ENCODE peak calls at places on chromosomes 1 and 21, in four cellular contexts. M, Y, V and D are unnamed samples.

GRCh38 chr1:208455821-208456220 is 211.6 kb upstream of the PLXNA2 start:
- DNase-seq in Y (peak; percentile 25), M (no peak), V (no peak), D (no peak)

GRCh38 chr1:200668514-200669313 is 993 bp downstream of the DDX59 start:
- DNase-seq in M (no peak), Y (no peak), V (no peak), D (no peak)

GRCh38 chr1:100249155-100249536 is 488 bp downstream of the DBT start:
- DNase-seq in V (no peak), Y (no peak), M (no peak), D (no peak)

GRCh38 chr1:208450958-208451357 is 206.8 kb upstream of the PLXNA2 start:
- DNase-seq in Y (no peak), V (no peak), M (no peak), D (no peak)

GRCh38 chr1:206705744-206706297 is 21.1 kb downstream of the MAPKAPK2 start:
- DNase-seq in V (no peak), M (no peak), Y (no peak), D (no peak)

GRCh38 chr1:57889686-57890360 is 466.0 kb upstream of the DAB1 start:
- DNase-seq in M (no peak), Y (peak; percentile 19), V (no peak), D (no peak)

GRCh38 chr21:45031231-45032191 is 42.9 kb upstream of the ADARB1 start:
- DNase-seq in M (no peak), Y (no peak), V (no peak), D (peak; percentile 61)

GRCh38 chr1:180188103-180188506 is 33.4 kb downstream of the QSOX1 start:
- DNase-seq in M (peak; percentile 45), V (no peak), Y (peak; percentile 45), D (no peak)

GRCh38 chr1:114671011-114671938 is 1.4 kb upstream of the DENND2C start:
- DNase-seq in V (no peak), Y (peak; percentile 16), M (no peak), D (no peak)

GRCh38 chr1:186605762-186606350 is 74.4 kb downstream of the PTGS2 start:
- DNase-seq in Y (peak; percentile 66), M (peak; percentile 50), V (no peak), D (no peak)

GRCh38 chr1:155197901-155198546 is 9.7 kb downstream of the THBS3 start:
- DNase-seq in Y (no peak), M (no peak), V (no peak), D (no peak)

GRCh38 chr1:212234431-212235298 is 50.5 kb upstream of the PPP2R5A start:
- DNase-seq in M (no peak), Y (peak; percentile 95), V (peak; percentile 25), D (peak; percentile 75)

GRCh38 chr1:246629976-246630375 is 63.7 kb downstream of the CNST start:
- DNase-seq in Y (no peak), M (no peak), V (no peak), D (no peak)

GRCh38 chr21:29718081-29718815 is 221.5 kb downstream of the GRIK1 start:
- DNase-seq in M (no peak), V (no peak), Y (no peak), D (no peak)

GRCh38 chr1:31054349-31054748 is 11.2 kb downstream of the PUM1 start:
- DNase-seq in Y (no peak), V (no peak), M (no peak), D (no peak)

GRCh38 chr1:153515504-153516394 is 20.0 kb downstream of the S100A6 start:
- DNase-seq in Y (no peak), M (no peak), V (no peak), D (peak; percentile 78)

GRCh38 chr1:222918746-222919477 is 104.1 kb downstream of the DISP1 start:
- DNase-seq in M (no peak), V (no peak), Y (peak; percentile 48), D (no peak)

GRCh38 chr1:159854693-159855192 is 7.7 kb downstream of the VSIG8 start:
- DNase-seq in M (no peak), Y (peak; percentile 89), V (peak; percentile 77), D (peak; percentile 90)

GRCh38 chr1:6426972-6427350 is 2.4 kb downstream of the ESPN start:
- DNase-seq in V (no peak), M (no peak), Y (no peak), D (no peak)

GRCh38 chr1:224212618-224213037 is 29.6 kb downstream of the DEGS1 start:
- DNase-seq in Y (no peak), M (no peak), V (no peak), D (no peak)

GRCh38 chr1:41722184-41722583 is 196.5 kb downstream of the HIVEP3 start:
- DNase-seq in Y (no peak), V (no peak), M (no peak), D (no peak)

GRCh38 chr1:32716312-32717126 is 13.9 kb upstream of the SYNC start:
- DNase-seq in M (peak; percentile 56), Y (no peak), V (peak; percentile 42), D (peak; percentile 93)

GRCh38 chr1:84683508-84683907 is 6.8 kb downstream of the SSX2IP start:
- DNase-seq in V (no peak), M (no peak), Y (no peak), D (no peak)

GRCh38 chr1:212669102-212669501 is 30.5 kb downstream of the BATF3 start:
- DNase-seq in Y (peak; percentile 33), V (no peak), M (no peak), D (no peak)

GRCh38 chr1:11693917-11694316 is 2.4 kb downstream of the DRAXIN start:
- DNase-seq in M (no peak), V (no peak), Y (no peak), D (no peak)

GRCh38 chr1:25727819-25728286 is 72.1 kb upstream of the SELENON start:
- DNase-seq in Y (peak; percentile 7), V (no peak), M (no peak), D (no peak)

GRCh38 chr1:214636436-214636835 is 33.4 kb downstream of the CENPF start:
- DNase-seq in V (no peak), Y (peak; percentile 13), M (no peak), D (no peak)

GRCh38 chr21:31543191-31543590 is 116.3 kb upstream of the SOD1 start:
- DNase-seq in Y (no peak), V (no peak), M (no peak), D (no peak)

GRCh38 chr21:27648560-27648959 is 681.7 kb upstream of the ADAMTS5 start:
- DNase-seq in M (no peak), V (no peak), Y (peak; percentile 84), D (no peak)

GRCh38 chr1:200938955-200939354 is 44.3 kb downstream of the INAVA start:
- DNase-seq in M (no peak), Y (no peak), V (peak; percentile 15), D (no peak)

GRCh38 chr1:97145321-97145956 is 423.9 kb downstream of the PTBP2 start:
- DNase-seq in Y (peak; percentile 98), M (peak; percentile 58), V (no peak), D (no peak)

GRCh38 chr1:172460901-172461315 is 17.0 kb upstream of the PIGC start:
- DNase-seq in M (peak; percentile 51), Y (no peak), V (no peak), D (no peak)

GRCh38 chr1:168298446-168298845 is 17.8 kb downstream of the TBX19 start:
- DNase-seq in Y (no peak), M (no peak), V (no peak), D (no peak)

GRCh38 chr1:25624155-25624554 is 7.6 kb downstream of the MAN1C1 start:
- DNase-seq in Y (no peak), M (no peak), V (no peak), D (no peak)

GRCh38 chr21:32587651-32588050 is 2.3 kb upstream of the TCP10L start:
- DNase-seq in M (no peak), V (no peak), Y (no peak), D (no peak)

GRCh38 chr1:109988349-109988914 is 3.9 kb downstream of the AHCYL1 start:
- DNase-seq in Y (no peak), V (no peak), M (no peak), D (no peak)
- H3K4me3 ChIP-seq in Y (no peak overlapping the region), V (no peak overlapping the region), M (no peak overlapping the region), D (no peak overlapping the region)

GRCh38 chr21:42407476-42407875 is 3.8 kb downstream of the UBASH3A start:
- DNase-seq in V (no peak), Y (no peak), M (no peak), D (no peak)
- H3K4me3 ChIP-seq in V (peak overlapping the region; percentile 93), Y (no peak overlapping the region), M (no peak overlapping the region), D (no peak overlapping the region)

GRCh38 chr1:235468009-235468408 is 36.2 kb downstream of the B3GALNT2 start:
- DNase-seq in M (no peak), V (no peak), Y (no peak), D (no peak)

GRCh38 chr1:235470741-235471439 is 33.4 kb downstream of the B3GALNT2 start:
- DNase-seq in V (no peak), Y (no peak), M (no peak), D (no peak)

GRCh38 chr1:235465066-235465465 is 39.2 kb downstream of the B3GALNT2 start:
- DNase-seq in V (no peak), Y (no peak), M (no peak), D (no peak)

GRCh38 chr1:235473808-235474207 is 30.4 kb downstream of the B3GALNT2 start:
- DNase-seq in M (no peak), Y (no peak), V (no peak), D (no peak)

GRCh38 chr1:235468970-235469369 is 35.3 kb downstream of the B3GALNT2 start:
- DNase-seq in M (no peak), Y (peak; percentile 48), V (no peak), D (no peak)
- H3K4me3 ChIP-seq in M (no peak overlapping the region), Y (no peak overlapping the region), V (no peak overlapping the region), D (no peak overlapping the region)

GRCh38 chr1:204149635-204150565 is 1.9 kb downstream of the ETNK2 start:
- DNase-seq in Y (no peak), M (no peak), V (no peak), D (no peak)

GRCh38 chr1:204152310-204153044 is 633 bp upstream of the ETNK2 start:
- DNase-seq in M (no peak), Y (no peak), V (no peak), D (no peak)

GRCh38 chr1:204153667-204154066 is 1.8 kb upstream of the ETNK2 start:
- DNase-seq in Y (no peak), V (no peak), M (no peak), D (no peak)

GRCh38 chr1:204150702-204151561 is 912 bp downstream of the ETNK2 start:
- DNase-seq in V (no peak), Y (no peak), M (no peak), D (no peak)

DNA sequence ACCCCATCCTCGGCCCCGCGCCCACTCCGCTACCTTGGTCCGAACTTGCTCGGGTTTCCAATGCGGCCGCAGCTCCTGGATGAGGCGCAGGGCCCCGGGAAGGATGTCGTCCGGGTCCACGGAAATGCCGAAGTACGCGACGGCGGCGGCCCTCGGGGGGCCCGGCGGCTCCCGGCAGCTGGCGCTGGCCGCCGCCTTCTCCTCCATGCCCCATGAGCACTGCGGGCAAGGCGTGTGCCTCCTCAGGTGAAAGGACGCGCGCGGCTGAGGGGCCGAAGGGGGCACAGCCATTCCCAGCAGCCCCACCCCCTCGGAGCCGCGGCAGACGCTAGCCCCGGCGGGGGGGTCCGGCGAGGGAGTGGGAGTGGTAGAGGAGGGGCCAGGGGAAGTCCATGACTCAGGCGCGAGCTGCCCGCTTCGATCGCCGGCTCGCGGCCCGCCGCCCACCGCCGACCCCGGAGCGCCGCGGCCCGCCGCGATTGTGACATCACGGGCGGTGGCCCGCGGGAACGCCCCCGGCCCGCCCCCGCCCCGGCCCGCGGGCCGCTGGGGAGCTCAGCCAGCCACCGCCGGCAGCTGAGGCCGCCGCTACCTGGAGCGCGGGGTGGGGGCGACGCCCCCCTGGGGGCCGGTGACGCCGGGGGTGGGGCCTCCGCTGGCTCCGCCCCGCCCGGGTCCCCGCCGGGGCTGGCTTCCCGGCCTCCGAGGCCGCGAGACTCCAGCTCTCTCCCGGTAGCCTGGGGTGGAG is at the start of gene ETNK2:
- DNase-seq in M (peak; percentile 47), V (peak; percentile 54), Y (peak; percentile 19), D (peak; percentile 81)
- H3K4me3 ChIP-seq in M (peak within 1 kb of the TSS; percentile 87), V (peak within 1 kb of the TSS; percentile 70), Y (peak within 1 kb of the TSS; percentile 59), D (peak within 1 kb of the TSS; percentile 59)